ENCODE peak calls at places on chromosomes 1 and 21, in seven cellular contexts. G, M, J, P, C, R and D are unnamed samples.

GRCh38 chr1:246680180-246680579 is 44.0 kb upstream of the SCCPDH start:
- DNase-seq in G (no peak), M (peak), J (no peak), P (no peak), C (no peak), R (no peak), D (peak)

GRCh38 chr1:43687301-43688108 is 19.8 kb upstream of the ST3GAL3 start:
- DNase-seq in G (no peak), M (peak), J (no peak), P (no peak), C (peak), R (no peak), D (no peak)

GRCh38 chr1:199954701-199955100 is 72.8 kb upstream of the NR5A2 start:
- DNase-seq in G (no peak), M (no peak), J (peak), P (no peak), C (no peak), R (no peak), D (no peak)

GRCh38 chr1:89995595-89996397 is 886 bp downstream of the ZNF326 start:
- DNase-seq in G (peak), M (no peak), J (no peak), P (no peak), C (no peak), R (no peak), D (peak)

GRCh38 chr1:174289644-174290310 is 130.5 kb downstream of the RABGAP1L start:
- DNase-seq in G (no peak), M (no peak), J (no peak), P (no peak), C (peak), R (no peak), D (no peak)

GRCh38 chr1:2214541-2215241 is 13.4 kb upstream of the SKI start:
- DNase-seq in G (no peak), M (no peak), J (no peak), P (no peak), C (peak), R (no peak), D (no peak)

GRCh38 chr1:25712299-25712970 is 87.6 kb upstream of the SELENON start:
- DNase-seq in G (no peak), M (no peak), J (no peak), P (no peak), C (no peak), R (no peak), D (no peak)

GRCh38 chr1:77829851-77830250 is 50.4 kb downstream of the MIGA1 start:
- DNase-seq in G (no peak), M (no peak), J (no peak), P (no peak), C (no peak), R (no peak), D (no peak)

GRCh38 chr1:181504294-181505115 is 21.2 kb downstream of the CACNA1E start:
- DNase-seq in G (no peak), M (peak), J (peak), P (peak), C (no peak), R (no peak), D (peak)

GRCh38 chr1:12450090-12450764 is 167.8 kb downstream of the DHRS3 start:
- DNase-seq in G (no peak), M (no peak), J (no peak), P (no peak), C (peak), R (no peak), D (no peak)

GRCh38 chr1:208208132-208208487 is 36.1 kb downstream of the PLXNA2 start:
- DNase-seq in G (no peak), M (no peak), J (no peak), P (no peak), C (no peak), R (no peak), D (no peak)

GRCh38 chr1:227560814-227561213 is 2.5 kb upstream of the ZNF678 start:
- DNase-seq in G (no peak), M (peak), J (no peak), P (no peak), C (no peak), R (no peak), D (no peak)

GRCh38 chr1:44784094-44785026 is 3.6 kb downstream of the BEST4 start:
- DNase-seq in G (no peak), M (peak), J (no peak), P (peak), C (no peak), R (no peak), D (no peak)
- H3K4me3 ChIP-seq in G (peak), M (peak), J (no peak), P (no peak), C (peak), R (peak), D (peak)

DNA sequence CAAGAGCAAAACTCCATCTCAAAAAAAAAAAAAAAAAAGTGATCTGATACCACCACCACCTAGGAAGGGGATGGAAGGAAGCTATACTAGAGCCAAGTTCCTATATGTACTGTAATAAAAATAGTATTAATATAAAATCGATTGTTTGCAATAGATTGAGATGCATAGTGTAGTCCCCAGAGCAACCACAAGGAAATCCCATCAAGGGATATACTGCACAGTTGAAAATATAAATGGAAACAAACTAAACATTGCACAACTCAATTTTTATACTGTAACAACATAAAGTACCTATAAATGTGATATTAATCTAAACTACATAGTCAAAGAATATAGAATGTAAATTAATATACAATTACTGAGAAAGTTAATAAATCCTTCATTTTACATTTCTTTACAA is 20.9 kb upstream of the PSMG1 start:
- DNase-seq in G (no peak), M (no peak), J (peak), P (no peak), C (no peak), R (no peak), D (no peak)
- TF ChIP-seq CTCF in G (peak), M (peak), J (no peak), P (no peak), C (peak), R (no peak), D (peak)

GRCh38 chr1:220894924-220895256 is 15.6 kb downstream of the HLX start:
- DNase-seq in G (no peak), M (no peak), J (no peak), P (no peak), C (no peak), R (no peak), D (no peak)
- H3K4me3 ChIP-seq in G (peak), M (no peak), J (no peak), P (no peak), C (peak), R (peak), D (no peak)

GRCh38 chr1:196148367-196148970 is 459.8 kb downstream of the KCNT2 start:
- DNase-seq in G (peak), M (peak), J (peak), P (peak), C (no peak), R (no peak), D (peak)
- TF ChIP-seq CTCF in G (peak), M (peak), J (peak), P (no peak), C (peak), R (peak), D (peak)

DNA sequence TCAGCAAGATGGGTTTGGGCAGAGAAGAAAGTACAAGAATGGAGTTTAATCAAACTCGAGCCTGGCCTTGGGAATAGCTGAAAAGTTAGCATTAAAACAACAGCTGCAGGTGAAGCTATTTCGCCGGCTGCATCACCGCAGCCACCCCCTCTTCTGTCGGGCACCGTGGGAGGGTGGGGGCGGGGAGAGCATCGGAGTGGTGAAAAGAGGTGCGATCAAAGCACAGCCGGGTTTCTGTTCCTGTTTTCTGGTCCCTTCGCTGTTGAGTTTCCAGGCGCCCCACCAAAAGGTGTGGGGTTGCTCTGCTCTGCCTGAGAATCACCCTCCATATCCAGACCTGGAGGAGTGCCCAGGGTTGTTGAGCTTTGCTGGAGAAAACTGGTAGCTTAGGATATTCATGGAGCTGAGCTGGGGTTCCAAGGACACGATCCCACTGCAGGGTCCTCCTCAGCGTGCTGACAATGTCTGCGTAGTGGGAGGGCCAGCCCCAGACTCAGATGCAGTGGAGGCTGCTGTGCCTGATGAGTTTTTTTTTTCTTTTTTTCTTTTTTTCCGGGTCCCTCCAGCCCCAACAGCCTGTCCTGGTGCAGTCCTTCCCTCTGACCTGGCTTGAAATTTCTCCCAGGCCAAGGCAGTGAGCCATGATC is 127.5 kb upstream of the C1orf174 start:
- DNase-seq in G (no peak), M (no peak), J (no peak), P (no peak), C (no peak), R (no peak), D (no peak)
- H3K4me3 ChIP-seq in G (no peak), M (no peak), J (no peak), P (no peak), C (no peak), R (no peak), D (no peak)

GRCh38 chr1:93615201-93616150 is 66.2 kb downstream of the BCAR3 start:
- DNase-seq in G (peak), M (peak), J (peak), P (peak), C (no peak), R (peak), D (peak)
- TF ChIP-seq CTCF in G (no peak), M (no peak), J (no peak), P (no peak), C (no peak), R (no peak), D (no peak)

DNA sequence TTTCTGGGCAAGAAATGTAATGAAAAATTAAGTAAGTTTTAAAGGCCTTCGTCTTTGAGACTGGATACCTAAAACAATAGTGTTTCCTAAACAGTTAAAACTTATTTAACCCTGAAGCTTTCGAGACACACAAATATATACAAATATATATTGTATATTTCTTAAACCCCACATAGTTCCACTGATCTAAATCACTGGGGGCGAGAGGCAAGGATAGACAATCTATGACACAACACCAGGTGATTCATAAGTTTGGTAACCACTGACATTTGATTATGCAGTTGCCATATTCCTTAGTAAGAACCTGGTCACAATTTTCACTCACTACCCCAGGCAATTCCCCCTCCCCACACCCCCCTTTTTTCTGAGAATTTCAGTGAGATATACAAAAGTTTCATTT is 55.3 kb upstream of the BOLA1 start:
- DNase-seq in G (peak), M (peak), J (peak), P (peak), C (no peak), R (no peak), D (peak)
- H3K4me3 ChIP-seq in G (peak), M (peak), J (peak), P (peak), C (peak), R (peak), D (peak)

GRCh38 chr1:20423169-20423795 is 62.7 kb downstream of the CAMK2N1 start:
- DNase-seq in G (no peak), M (no peak), J (no peak), P (no peak), C (no peak), R (no peak), D (no peak)

GRCh38 chr1:20416706-20417105 is 69.3 kb downstream of the CAMK2N1 start:
- DNase-seq in G (no peak), M (no peak), J (no peak), P (no peak), C (no peak), R (no peak), D (no peak)

GRCh38 chr1:20425622-20426021 is 60.4 kb downstream of the CAMK2N1 start:
- DNase-seq in G (no peak), M (no peak), J (no peak), P (no peak), C (no peak), R (no peak), D (no peak)

GRCh38 chr1:20417581-20417980 is 68.4 kb downstream of the CAMK2N1 start:
- DNase-seq in G (no peak), M (no peak), J (no peak), P (no peak), C (no peak), R (no peak), D (no peak)

DNA sequence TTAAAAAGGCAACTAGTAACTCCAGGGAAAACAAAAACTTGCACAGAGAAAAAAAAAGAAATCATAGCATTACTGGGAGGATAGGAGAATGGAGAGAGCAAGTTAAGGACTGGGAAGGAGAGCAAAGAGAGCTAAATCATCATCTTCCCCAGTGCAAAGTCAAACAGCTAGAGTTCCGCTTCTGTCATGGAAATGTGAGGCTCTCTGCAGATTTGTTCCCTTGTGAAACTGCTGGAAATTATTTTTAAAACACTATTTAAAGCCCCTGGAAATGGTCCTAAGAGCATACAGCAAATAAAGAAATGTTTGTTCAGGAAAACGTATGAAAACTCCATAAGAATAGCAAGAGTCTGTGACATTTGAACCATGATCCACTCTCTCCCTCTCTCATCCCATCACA is 64.6 kb downstream of the CAMK2N1 start:
- DNase-seq in G (no peak), M (no peak), J (no peak), P (no peak), C (no peak), R (no peak), D (no peak)
- TF ChIP-seq CTCF in G (no peak), M (no peak), J (no peak), P (no peak), C (no peak), R (no peak), D (no peak)